ENCODE peak calls at places on chromosomes 13 and 19, in seven cellular contexts. B is HepG2, Y is GM12878, S is SK-N-SH, G is H1, Q is K562, U is HCT116. P is an unnamed sample.

GRCh38 chr13:110228936-110229904 is 77.7 kb downstream of the COL4A1 start:
- DNase-seq in B (no peak), Y (no peak), S (no peak), G (no peak), Q (no peak), U (no peak), P (no peak)

GRCh38 chr19:31500540-31500830 is 151.2 kb upstream of the TSHZ3 start:
- DNase-seq in B (no peak), Y (no peak), S (no peak), G (no peak), Q (no peak), U (no peak), P (no peak)

GRCh38 chr13:43356566-43356965 is 333.2 kb downstream of the DNAJC15 start:
- DNase-seq in B (no peak), Y (no peak), S (no peak), G (no peak), Q (no peak), U (no peak), P (no peak)

GRCh38 chr13:24202215-24202614 is 41.7 kb downstream of the SPATA13 start:
- DNase-seq in B (no peak), Y (no peak), S (no peak), G (no peak), Q (no peak), U (no peak), P (no peak)

GRCh38 chr19:16118489-16119033 is 6.9 kb downstream of the RAB8A start:
- DNase-seq in B (no peak), Y (peak), S (no peak), G (no peak), Q (no peak), U (no peak), P (no peak)

GRCh38 chr13:107900775-107901174 is 314.6 kb downstream of the LIG4 start:
- DNase-seq in B (no peak), Y (no peak), S (no peak), G (no peak), Q (peak), U (no peak), P (no peak)

GRCh38 chr19:33868076-33868735 is 71.5 kb downstream of the KCTD15 start:
- DNase-seq in B (no peak), Y (no peak), S (peak), G (no peak), Q (no peak), U (no peak), P (no peak)

GRCh38 chr13:94339116-94339687 is 140.3 kb downstream of the DCT start:
- DNase-seq in B (no peak), Y (no peak), S (no peak), G (no peak), Q (no peak), U (no peak), P (no peak)

GRCh38 chr19:55209430-55210119 is at the start of gene PTPRH:
- DNase-seq in B (no peak), Y (no peak), S (no peak), G (no peak), Q (no peak), U (no peak), P (no peak)

GRCh38 chr13:52001120-52001731 is 10.0 kb downstream of the ATP7B start:
- DNase-seq in B (peak), Y (no peak), S (peak), G (no peak), Q (peak), U (peak), P (no peak)

GRCh38 chr13:96810104-96810503 is 184.2 kb downstream of the OXGR1 start:
- DNase-seq in B (no peak), Y (no peak), S (no peak), G (no peak), Q (no peak), U (no peak), P (no peak)

DNA sequence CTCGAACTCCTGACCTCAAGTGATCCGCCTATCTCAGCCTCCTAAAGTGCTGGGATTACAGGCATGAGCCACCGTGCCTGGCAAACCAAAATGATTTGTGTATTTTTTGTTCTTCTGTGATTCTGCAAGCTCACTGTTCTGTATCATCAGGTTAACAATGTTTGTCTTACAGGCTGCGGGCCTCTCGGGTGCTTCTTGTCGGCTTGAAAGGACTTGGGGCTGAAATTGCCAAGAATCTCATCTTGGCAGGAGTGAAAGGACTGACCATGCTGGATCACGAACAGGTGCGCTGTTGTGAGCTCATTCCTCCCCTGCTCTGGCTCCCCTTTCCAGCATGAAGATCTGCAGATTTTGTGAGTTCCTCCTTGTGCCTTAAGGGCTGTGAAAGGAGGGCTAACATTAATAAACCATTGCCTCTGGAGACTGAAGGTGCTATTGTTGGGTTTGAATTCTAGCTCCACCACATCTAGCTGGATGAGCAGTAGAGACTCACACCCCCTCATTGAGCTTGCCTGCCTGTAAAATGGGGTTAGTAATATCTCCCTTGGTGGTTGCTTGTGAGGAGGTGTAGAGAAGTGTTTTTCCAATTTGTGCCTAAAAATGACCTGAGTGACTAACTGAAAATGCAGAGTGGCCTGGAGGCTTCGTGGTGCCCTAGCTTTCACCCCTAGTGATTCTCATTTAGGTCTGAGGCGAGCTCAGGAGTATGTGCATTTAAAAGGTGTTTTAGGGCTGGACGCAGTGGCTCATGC is 12.9 kb downstream of the SAE1 start:
- DNase-seq in B (no peak), Y (no peak), S (no peak), G (no peak), Q (no peak), U (no peak), P (no peak)
- TF ChIP-seq JUND in B (no peak), Y (no peak), S (no peak), G (no peak), Q (no peak), U (no peak), P (no peak)

DNA sequence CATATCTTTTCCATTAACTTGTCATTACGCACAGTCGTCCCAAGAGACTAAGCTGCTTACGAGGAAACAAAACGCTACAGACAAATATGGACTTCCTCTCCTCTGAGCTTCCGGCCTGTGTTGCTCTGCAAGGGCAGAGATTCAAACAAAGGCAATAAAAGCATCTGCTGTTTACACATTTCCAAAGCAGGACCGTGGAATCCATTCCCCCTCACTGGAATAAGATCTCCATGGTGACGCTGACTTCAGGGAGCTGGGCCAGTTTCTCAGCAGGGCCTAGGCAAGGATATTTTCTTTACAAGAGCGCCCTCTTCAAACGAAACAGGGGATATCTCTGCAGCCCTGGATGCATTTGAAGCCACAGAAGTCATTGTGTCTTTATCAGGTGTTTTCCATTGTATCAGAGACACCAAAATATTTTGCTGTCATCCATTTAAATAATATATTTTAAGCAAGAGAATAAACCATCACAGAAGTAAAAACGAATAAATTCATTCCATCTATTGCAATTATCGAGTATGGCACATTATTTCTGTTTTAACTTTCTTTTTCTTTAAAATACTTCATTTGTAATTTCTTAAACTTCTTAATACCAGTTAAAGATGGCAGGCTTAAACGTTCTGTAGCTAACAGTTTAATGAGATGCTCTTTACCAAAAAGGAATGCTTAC is 177.5 kb downstream of the DCLK1 start:
- DNase-seq in B (peak), Y (no peak), S (peak), G (peak), Q (peak), U (peak), P (no peak)
- TF ChIP-seq JUND in B (no peak), Y (no peak), S (no peak), G (no peak), Q (no peak), U (no peak), P (no peak)

GRCh38 chr19:43790587-43790986 is 9.8 kb upstream of the KCNN4 start:
- DNase-seq in B (no peak), Y (no peak), S (no peak), G (no peak), Q (no peak), U (no peak), P (no peak)

GRCh38 chr19:43784251-43784980 is 3.6 kb upstream of the KCNN4 start:
- DNase-seq in B (no peak), Y (no peak), S (no peak), G (no peak), Q (peak), U (peak), P (no peak)

GRCh38 chr19:43786665-43787064 is 5.9 kb upstream of the KCNN4 start:
- DNase-seq in B (no peak), Y (no peak), S (no peak), G (no peak), Q (no peak), U (no peak), P (no peak)

GRCh38 chr19:43784981-43785808 is 4.4 kb upstream of the KCNN4 start:
- DNase-seq in B (peak), Y (no peak), S (peak), G (no peak), Q (peak), U (peak), P (peak)

GRCh38 chr19:43789029-43789428 is 8.3 kb upstream of the KCNN4 start:
- DNase-seq in B (no peak), Y (no peak), S (no peak), G (no peak), Q (peak), U (no peak), P (no peak)
- TF ChIP-seq JUND in B (no peak), Y (no peak), S (no peak), G (no peak), Q (peak), U (no peak), P (no peak)

GRCh38 chr13:77422724-77423123 is 95.8 kb upstream of the MYCBP2 start:
- DNase-seq in B (no peak), Y (no peak), S (no peak), G (no peak), Q (no peak), U (no peak), P (peak)
- TF ChIP-seq JUND in B (no peak), Y (no peak), S (no peak), G (no peak), Q (no peak), U (no peak), P (no peak)

GRCh38 chr19:13154911-13155471 is 4.8 kb downstream of the IER2 start:
- DNase-seq in B (peak), Y (no peak), S (peak), G (no peak), Q (peak), U (peak), P (peak)
- TF ChIP-seq JUND in B (no peak), Y (peak), S (no peak), G (no peak), Q (no peak), U (no peak), P (no peak)

GRCh38 chr19:57946316-57946715 is 1.2 kb downstream of the ZNF256 start:
- DNase-seq in B (no peak), Y (no peak), S (no peak), G (no peak), Q (no peak), U (no peak), P (no peak)
- TF ChIP-seq JUND in B (no peak), Y (no peak), S (no peak), G (no peak), Q (no peak), U (no peak), P (no peak)

DNA sequence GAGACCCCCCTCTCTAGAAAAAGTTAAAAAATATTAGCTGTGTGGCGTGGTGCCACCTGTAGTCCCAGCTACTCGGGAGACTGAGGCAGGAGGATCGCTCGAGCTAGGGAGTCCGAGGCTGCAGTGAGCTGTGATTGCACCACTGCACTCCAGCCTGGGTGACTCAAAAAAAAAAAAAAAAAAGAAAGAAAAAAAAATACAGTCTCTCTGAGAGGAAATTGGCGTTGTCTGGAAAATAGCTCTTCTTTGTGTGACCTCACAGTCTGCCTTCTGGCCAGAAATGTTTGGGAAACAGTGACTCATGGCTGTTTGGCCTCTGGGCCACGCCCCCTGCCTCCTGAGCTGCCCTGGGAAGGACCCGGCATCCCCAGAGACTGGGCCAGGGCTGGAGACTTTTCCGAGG is 10.7 kb downstream of the MARCHF2 start:
- DNase-seq in B (peak), Y (no peak), S (peak), G (no peak), Q (peak), U (peak), P (peak)
- TF ChIP-seq JUND in B (peak), Y (no peak), S (peak), G (peak), Q (peak), U (peak), P (no peak)

GRCh38 chr13:44989941-44990340 is 603 bp downstream of the GPALPP1 start:
- DNase-seq in B (no peak), Y (no peak), S (peak), G (no peak), Q (peak), U (no peak), P (no peak)
- TF ChIP-seq JUND in B (no peak), Y (no peak), S (no peak), G (no peak), Q (no peak), U (no peak), P (no peak)